ENCODE peak calls at places on chromosomes 3 and 15, in five cellular contexts. Z is stomach, M is right atrium auricular region, T is GM12865, W is HCT116. C is an unnamed sample.

GRCh38 chr3:85005947-85006346 is 47.2 kb downstream of the CADM2 start:
- DNase-seq in W (no peak), T (no peak), Z (no peak), M (no peak), C (no peak)

GRCh38 chr3:10189557-10190374 is 25.0 kb downstream of the IRAK2 start:
- DNase-seq in W (no peak), Z (peak), T (peak), M (peak), C (peak)

GRCh38 chr3:124701687-124702086 is 28.6 kb upstream of the UMPS start:
- DNase-seq in T (no peak), Z (no peak), M (no peak), W (no peak), C (no peak)

GRCh38 chr3:58746758-58747157 is 80.2 kb upstream of the FAM3D start:
- DNase-seq in T (no peak), M (no peak), W (no peak), Z (no peak), C (no peak)

GRCh38 chr3:167837430-167837829 is 101.9 kb downstream of the SERPINI1 start:
- DNase-seq in W (no peak), M (no peak), Z (no peak), T (no peak), C (no peak)

GRCh38 chr15:60932051-60932915 is 296.8 kb downstream of the RORA start:
- DNase-seq in W (peak), T (peak), Z (peak), M (peak), C (peak)

GRCh38 chr15:71518661-71519060 is 291.7 kb upstream of the NR2E3 start:
- DNase-seq in M (no peak), Z (no peak), T (no peak), W (no peak), C (no peak)

GRCh38 chr15:99983171-99983891 is 250.1 kb upstream of the LYSMD4 start:
- DNase-seq in M (no peak), W (no peak), Z (no peak), T (no peak), C (no peak)

GRCh38 chr15:69410290-69410874 is 3.8 kb upstream of the KIF23 start:
- DNase-seq in Z (no peak), T (peak), W (peak), M (no peak), C (peak)
- TF ChIP-seq CTCF in Z (no peak), T (peak), W (peak), M (no peak), C (no peak)

DNA sequence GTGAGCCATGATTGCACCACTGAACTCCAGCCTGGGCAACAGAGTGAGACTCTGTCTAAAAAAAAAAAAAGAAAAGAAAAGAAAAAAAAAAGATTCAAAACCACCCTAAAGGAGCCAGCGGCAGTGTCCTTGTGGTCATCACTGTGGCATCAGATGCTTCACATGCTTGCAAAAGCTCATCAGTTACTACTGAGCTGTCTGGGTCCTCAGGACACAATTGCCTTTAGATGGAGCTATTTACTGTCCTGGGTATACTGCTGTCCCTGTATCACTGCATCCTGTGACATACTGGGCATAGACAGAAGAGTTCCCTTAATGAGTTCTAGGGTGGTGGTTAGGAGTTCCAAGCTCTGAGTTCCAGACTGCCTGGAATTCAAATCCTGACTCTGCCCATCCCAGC is 85.8 kb downstream of the LINGO1 start:
- DNase-seq in M (no peak), T (no peak), W (no peak), Z (no peak), C (no peak)
- TF ChIP-seq CTCF in M (no peak), T (no peak), W (no peak), Z (no peak), C (no peak)

GRCh38 chr3:64717872-64718613 is 30.2 kb upstream of the ADAMTS9 start:
- DNase-seq in W (no peak), T (no peak), Z (no peak), M (no peak), C (no peak)
- TF ChIP-seq CTCF in W (peak), T (no peak), Z (no peak), M (no peak), C (no peak)

DNA sequence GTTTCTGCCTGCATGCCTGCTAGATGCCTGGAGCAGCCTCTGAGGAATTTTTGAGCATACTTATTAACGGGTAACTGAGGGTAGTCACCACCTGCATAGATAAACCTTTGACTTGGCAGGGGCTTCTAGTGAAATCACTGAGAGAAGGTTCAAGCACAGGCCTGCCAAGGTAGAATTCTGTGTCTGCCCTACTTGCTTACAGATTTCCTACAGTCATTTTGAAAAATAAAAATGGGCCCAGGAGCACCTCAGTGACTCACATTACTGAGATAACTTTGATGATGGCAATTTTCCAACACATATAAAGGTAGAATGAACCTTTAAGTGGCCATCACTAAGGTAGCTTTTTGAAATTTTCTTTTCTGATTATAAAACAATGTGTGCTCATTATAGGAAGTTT is 10.8 kb downstream of the CRTAP start:
- DNase-seq in M (no peak), Z (no peak), W (no peak), T (no peak), C (no peak)
- TF ChIP-seq CTCF in M (no peak), Z (no peak), W (no peak), T (no peak), C (no peak)